ENCODE peak calls at places on chromosomes 11 and 22, in seven cellular contexts. A is DMS53; I is hippocampal formation; O is stimulated activated CD4-positive, alpha-beta T cell treated with anti-CD3 and anti-CD28 coated beads, Interleukin-1b, Interleukin-23, amount 100 ng/mL, for 1 hour; R is epithelial cell of esophagus; W is stimulated activated CD8-positive, alpha-beta memory T cell treated with anti-CD3 and anti-CD28 coated beads, Interleukin-7, amount 100 ng/mL, for 1 hour; Q is activated CD4-positive, alpha-beta memory T cell treated with anti-CD3 and anti-CD28 coated beads for 36 hours. J is an unnamed sample.

GRCh38 chr11:30342736-30343166 is 19.8 kb downstream of the ARL14EP start:
- DNase-seq in Q (no peak), O (no peak), I (no peak), A (no peak), W (no peak), R (no peak), J (no peak)

GRCh38 chr22:35307892-35308291 is 8.2 kb downstream of the TOM1 start:
- DNase-seq in Q (no peak), W (no peak), I (no peak), O (no peak), R (no peak), A (no peak), J (no peak)

GRCh38 chr22:21796863-21797262 is 61.3 kb upstream of the YPEL1 start:
- DNase-seq in Q (no peak), A (peak), R (peak), I (peak), O (no peak), W (no peak), J (no peak)

GRCh38 chr22:39820266-39820665 is 73.3 kb downstream of the ENTHD1 start:
- DNase-seq in W (no peak), I (no peak), R (peak), Q (no peak), A (peak), O (no peak), J (no peak)

GRCh38 chr11:2208691-2209369 is 37.2 kb upstream of the TH start:
- DNase-seq in I (no peak), A (peak), O (no peak), W (no peak), Q (peak), R (peak), J (no peak)

GRCh38 chr11:83008581-83008923 is 63.1 kb downstream of the RAB30 start:
- DNase-seq in W (no peak), R (peak), I (no peak), O (no peak), A (peak), Q (no peak), J (no peak)

GRCh38 chr22:25403752-25404471 is 160.6 kb upstream of the GRK3 start:
- DNase-seq in W (no peak), R (peak), O (no peak), I (no peak), A (peak), Q (no peak), J (no peak)

GRCh38 chr11:67416416-67417335 is 1.2 kb downstream of the CARNS1 start:
- DNase-seq in O (peak), I (no peak), R (peak), W (peak), Q (peak), A (peak), J (no peak)

GRCh38 chr11:2885017-2885675 is 429 bp downstream of the CDKN1C start:
- DNase-seq in I (peak), W (no peak), O (no peak), R (peak), Q (peak), A (peak), J (no peak)

GRCh38 chr11:102874842-102875241 is at the start of gene MMP12:
- DNase-seq in Q (no peak), A (no peak), O (no peak), W (no peak), I (no peak), R (peak), J (no peak)

GRCh38 chr11:105181100-105181499 is 41.5 kb upstream of the CARD18 start:
- DNase-seq in O (no peak), I (no peak), Q (no peak), A (peak), W (no peak), R (peak), J (no peak)

GRCh38 chr22:31707519-31707918 is 42.4 kb downstream of the PRR14L start:
- DNase-seq in R (no peak), I (no peak), W (no peak), O (no peak), A (no peak), Q (no peak), J (no peak)

J was measured in cortex of kidney.